ENCODE peak calls at places on chromosomes 5 and 9, in six cellular contexts. S is A549, I is ovary, Y is left ventricle myocardium inferior, K is choroid plexus epithelial cell, B is HL-60. O is an unnamed sample.

GRCh38 chr9:114072181-114073140 is 5.6 kb downstream of the AMBP start:
- DNase-seq in S (no peak), I (peak), Y (peak), K (peak), B (no peak), O (peak)

GRCh38 chr5:120535900-120536299 is 71.8 kb downstream of the PRR16 start:
- DNase-seq in S (no peak), I (no peak), Y (no peak), K (no peak), B (no peak), O (no peak)

GRCh38 chr9:127608104-127608966 is 3.7 kb upstream of the STXBP1 start:
- DNase-seq in S (peak), I (peak), Y (peak), K (peak), B (peak), O (peak)

GRCh38 chr5:104513621-104514020 is 951.0 kb upstream of the NUDT12 start:
- DNase-seq in S (no peak), I (no peak), Y (no peak), K (peak), B (no peak), O (no peak)

GRCh38 chr5:181173420-181174342 is 26.3 kb downstream of the OR2V2 start:
- DNase-seq in S (peak), I (no peak), Y (no peak), K (peak), B (no peak), O (no peak)

GRCh38 chr9:133115604-133116345 is 5.3 kb downstream of the RALGDS start:
- DNase-seq in S (no peak), I (peak), Y (peak), K (peak), B (no peak), O (no peak)

GRCh38 chr9:12696931-12697622 is 3.9 kb downstream of the TYRP1 start:
- DNase-seq in S (no peak), I (no peak), Y (no peak), K (no peak), B (no peak), O (no peak)

GRCh38 chr9:38208206-38208901 is 139.3 kb upstream of the SHB start:
- DNase-seq in S (no peak), I (no peak), Y (no peak), K (peak), B (no peak), O (no peak)

GRCh38 chr5:159218595-159219023 is 9.3 kb upstream of the RNF145 start:
- DNase-seq in S (no peak), I (no peak), Y (no peak), K (peak), B (no peak), O (no peak)

GRCh38 chr9:19232117-19232829 is 1.8 kb downstream of the DENND4C start:
- DNase-seq in S (no peak), I (no peak), Y (no peak), K (peak), B (no peak), O (no peak)

GRCh38 chr9:93248373-93248772 is 64.4 kb downstream of the WNK2 start:
- DNase-seq in S (no peak), I (no peak), Y (no peak), K (peak), B (no peak), O (peak)

GRCh38 chr5:154740957-154741356 is 14.2 kb upstream of the LARP1 start:
- DNase-seq in S (no peak), I (no peak), Y (no peak), K (peak), B (no peak), O (peak)

GRCh38 chr9:97046228-97046627 is 7.3 kb upstream of the CTSV start:
- DNase-seq in S (peak), I (no peak), Y (no peak), K (peak), B (no peak), O (peak)

GRCh38 chr9:7304596-7304995 is 495.0 kb downstream of the DMAC1 start:
- DNase-seq in S (no peak), I (no peak), Y (no peak), K (no peak), B (no peak), O (no peak)

GRCh38 chr5:139186293-139186692 is 11.9 kb downstream of the SIL1 start:
- DNase-seq in S (no peak), I (no peak), Y (no peak), K (peak), B (no peak), O (no peak)

GRCh38 chr5:174323878-174324281 is 278.4 kb downstream of the NSG2 start:
- DNase-seq in S (peak), I (no peak), Y (no peak), K (peak), B (no peak), O (no peak)

GRCh38 chr9:95137587-95138145 is 179.8 kb downstream of the FANCC start:
- DNase-seq in S (no peak), I (no peak), Y (no peak), K (no peak), B (no peak), O (no peak)

GRCh38 chr9:114434878-114435311 is 47.1 kb upstream of the AKNA start:
- DNase-seq in S (peak), I (no peak), Y (no peak), K (peak), B (peak), O (no peak)

GRCh38 chr5:109855056-109855455 is 165.3 kb downstream of the MAN2A1 start:
- DNase-seq in S (no peak), I (no peak), Y (no peak), K (peak), B (no peak), O (no peak)

GRCh38 chr5:124979174-124979573 is 232.7 kb upstream of the ZNF608 start:
- DNase-seq in S (peak), I (no peak), Y (no peak), K (no peak), B (no peak), O (no peak)

GRCh38 chr5:107930092-107930491 is 259.4 kb upstream of the EFNA5 start:
- DNase-seq in S (no peak), I (no peak), Y (no peak), K (no peak), B (no peak), O (no peak)

GRCh38 chr5:91031396-91031741 is 351.7 kb downstream of the ARRDC3 start:
- DNase-seq in S (no peak), I (no peak), Y (no peak), K (no peak), B (no peak), O (no peak)

GRCh38 chr9:2493106-2493505 is 128.5 kb upstream of the VLDLR start:
- DNase-seq in S (peak), I (peak), Y (no peak), K (peak), B (peak), O (peak)

GRCh38 chr5:113084402-113085083 is 107.9 kb downstream of the DCP2 start:
- DNase-seq in S (no peak), I (no peak), Y (no peak), K (no peak), B (no peak), O (no peak)

GRCh38 chr5:56606202-56606601 is 209.1 kb upstream of the MAP3K1 start:
- DNase-seq in S (no peak), I (no peak), Y (no peak), K (no peak), B (no peak), O (no peak)

DNA sequence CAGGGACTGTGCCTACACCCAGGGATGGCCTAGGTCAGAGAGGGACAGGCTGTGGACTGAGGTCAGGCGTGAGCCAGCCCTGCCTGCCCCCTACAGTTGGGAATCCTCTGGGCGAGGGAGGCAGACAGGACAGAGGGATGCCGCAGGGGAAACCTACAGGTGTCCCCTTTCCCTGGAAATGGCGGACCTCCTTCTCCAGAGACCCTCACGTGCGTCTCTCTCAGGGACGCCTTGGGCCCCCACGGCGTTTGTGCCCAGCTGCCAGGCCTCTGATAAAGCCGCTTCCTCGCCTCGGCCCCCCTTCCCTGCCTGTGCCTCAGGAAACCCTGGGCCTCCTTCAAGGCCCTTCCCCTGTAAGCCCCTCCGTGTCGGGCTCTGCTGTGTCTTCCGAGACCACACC is 129.3 kb downstream of the RXRA start:
- DNase-seq in S (no peak), I (no peak), Y (no peak), K (no peak), B (no peak), O (no peak)
- H3K4me3 ChIP-seq in S (no peak), I (no peak), Y (peak), K (peak), B (no peak), O (peak)

DNA sequence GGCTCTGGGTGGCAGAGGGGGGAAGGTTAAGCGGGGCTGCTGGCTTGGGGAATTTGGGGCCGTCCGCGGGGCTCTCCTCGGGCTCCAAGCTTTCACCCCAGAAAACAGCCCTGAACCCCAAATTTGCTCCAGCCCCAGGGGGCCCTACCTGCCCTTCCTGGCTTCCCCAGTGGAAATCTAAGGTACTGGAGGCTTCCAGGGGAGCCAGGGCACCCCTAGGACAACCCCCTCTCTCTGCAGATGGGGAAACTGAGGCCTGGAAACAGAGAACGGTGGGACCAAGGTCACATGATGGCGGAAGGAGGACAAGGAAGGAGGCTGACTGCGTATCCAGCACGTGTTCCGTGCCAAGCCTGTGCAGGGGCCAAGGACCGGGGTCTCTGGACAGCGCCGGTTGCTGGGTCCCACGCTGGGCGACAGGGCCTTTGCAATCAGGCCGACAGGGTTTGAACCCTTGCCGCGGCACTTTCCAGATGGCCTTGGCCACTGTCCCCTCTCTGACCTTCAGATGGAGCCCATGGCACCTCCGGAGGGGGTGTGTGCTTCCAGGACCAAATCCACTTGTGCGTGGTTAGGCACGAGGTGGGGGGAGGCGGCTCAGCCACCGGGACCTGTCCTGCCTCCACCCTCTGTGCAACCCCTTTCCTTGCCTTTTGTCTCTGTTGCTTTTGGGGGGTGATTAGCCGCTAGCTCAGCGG is 183.1 kb downstream of the C9orf50 start:
- DNase-seq in S (no peak), I (peak), Y (no peak), K (no peak), B (no peak), O (no peak)
- TF ChIP-seq CTCF in S (no peak), I (no peak), Y (no peak), K (no peak), B (no peak), O (no peak)

GRCh38 chr5:39191216-39191615 is 28.1 kb downstream of the FYB1 start:
- DNase-seq in S (no peak), I (no peak), Y (no peak), K (no peak), B (no peak), O (no peak)
- H3K4me3 ChIP-seq in S (no peak), I (no peak), Y (no peak), K (no peak), B (no peak), O (no peak)

GRCh38 chr5:93431255-93431654 is 149.8 kb downstream of the NR2F1-AS1 start:
- DNase-seq in S (no peak), I (no peak), Y (no peak), K (no peak), B (no peak), O (no peak)

GRCh38 chr5:93428868-93429267 is 152.2 kb downstream of the NR2F1-AS1 start:
- DNase-seq in S (peak), I (no peak), Y (no peak), K (peak), B (no peak), O (no peak)

GRCh38 chr5:93433422-93433821 is 147.6 kb downstream of the NR2F1-AS1 start:
- DNase-seq in S (peak), I (no peak), Y (no peak), K (peak), B (no peak), O (no peak)

GRCh38 chr5:93430139-93430538 is 150.9 kb downstream of the NR2F1-AS1 start:
- DNase-seq in S (no peak), I (no peak), Y (no peak), K (no peak), B (no peak), O (no peak)

GRCh38 chr5:93430673-93431192 is 150.3 kb downstream of the NR2F1-AS1 start:
- DNase-seq in S (no peak), I (no peak), Y (no peak), K (no peak), B (no peak), O (no peak)
- TF ChIP-seq CTCF in S (no peak), I (no peak), Y (no peak), K (peak), B (no peak), O (no peak)

GRCh38 chr9:120710110-120710981 is 3.9 kb downstream of the MEGF9 start:
- DNase-seq in S (peak), I (no peak), Y (no peak), K (peak), B (no peak), O (peak)

GRCh38 chr9:120713257-120714087 is 798 bp downstream of the MEGF9 start:
- DNase-seq in S (no peak), I (peak), Y (peak), K (no peak), B (no peak), O (no peak)

GRCh38 chr9:120712539-120713031 is 1.7 kb downstream of the MEGF9 start:
- DNase-seq in S (peak), I (no peak), Y (no peak), K (no peak), B (no peak), O (no peak)

GRCh38 chr9:120711354-120711753 is 2.9 kb downstream of the MEGF9 start:
- DNase-seq in S (peak), I (no peak), Y (no peak), K (no peak), B (no peak), O (no peak)

GRCh38 chr9:120711841-120712538 is 2.3 kb downstream of the MEGF9 start:
- DNase-seq in S (peak), I (no peak), Y (no peak), K (no peak), B (no peak), O (no peak)
- H3K4me3 ChIP-seq in S (peak), I (peak), Y (peak), K (peak), B (peak), O (peak)

DNA sequence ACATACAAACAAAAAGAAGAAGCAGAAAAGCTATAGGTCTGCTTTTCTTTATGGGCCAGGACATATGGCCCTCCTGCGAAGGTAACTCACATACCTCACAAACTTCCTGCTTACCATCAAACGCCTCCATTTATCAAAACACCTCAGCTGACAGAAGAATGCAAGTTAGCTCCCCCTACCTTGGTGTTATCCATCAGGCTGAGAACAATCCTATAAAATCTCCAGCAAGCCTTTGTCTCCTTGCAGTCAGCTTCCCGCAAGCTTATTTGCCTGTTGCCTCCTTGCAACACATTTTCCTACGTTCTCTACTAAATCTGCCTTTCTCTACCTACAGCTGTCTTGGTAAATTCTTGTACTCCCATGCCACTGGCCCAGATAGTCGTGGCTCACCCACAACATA is 22.7 kb upstream of the PCA3 start:
- DNase-seq in S (no peak), I (no peak), Y (no peak), K (no peak), B (no peak), O (no peak)
- TF ChIP-seq CTCF in S (no peak), I (no peak), Y (no peak), K (no peak), B (no peak), O (no peak)

O was measured in gastrocnemius medialis.